ENCODE peak calls at places on chromosomes 2 and 18, in ten cellular contexts. C, N, I, W, S, G, U, E, Q and D are unnamed samples.

GRCh38 chr2:150125708-150126107 is 361.8 kb downstream of the RND3 start:
- DNase-seq in C (no peak), N (peak; percentile 86), I (no peak), W (peak; percentile 44), S (no peak), G (peak; percentile 87), U (no peak), E (no peak), Q (peak; percentile 92), D (no peak)

GRCh38 chr2:26251893-26252292 is 7.2 kb downstream of the HADHB start:
- DNase-seq in C (peak; percentile 13), N (peak; percentile 31), I (peak; percentile 53), W (peak; percentile 37), S (no peak), G (no peak), U (no peak), E (no peak), Q (no peak), D (no peak)

GRCh38 chr2:144836635-144837350 is 316.9 kb upstream of the ZEB2 start:
- DNase-seq in C (no peak), N (peak; percentile 65), I (no peak), W (peak; percentile 34), S (no peak), G (peak; percentile 72), U (no peak), E (no peak), Q (no peak), D (no peak)

GRCh38 chr18:76783786-76784484 is 38.4 kb upstream of the ZNF236 start:
- DNase-seq in C (no peak), N (no peak), I (no peak), W (no peak), S (no peak), G (no peak), U (no peak), E (no peak), Q (no peak), D (no peak)

GRCh38 chr2:225100856-225101294 is 58.6 kb upstream of the DOCK10 start:
- DNase-seq in C (no peak), N (peak; percentile 97), I (no peak), W (peak; percentile 92), S (no peak), G (peak; percentile 87), U (no peak), E (no peak), Q (peak; percentile 91), D (no peak)

GRCh38 chr2:46428911-46429436 is 50.4 kb upstream of the TMEM247 start:
- DNase-seq in C (no peak), N (no peak), I (no peak), W (no peak), S (peak; percentile 65), G (no peak), U (no peak), E (no peak), Q (no peak), D (no peak)

GRCh38 chr2:72630767-72631166 is 195.1 kb downstream of the EXOC6B start:
- DNase-seq in C (no peak), N (peak; percentile 49), I (no peak), W (peak; percentile 73), S (no peak), G (peak; percentile 17), U (no peak), E (no peak), Q (peak; percentile 71), D (no peak)

GRCh38 chr2:214376631-214377624 is 33.9 kb upstream of the VWC2L start:
- DNase-seq in C (no peak), N (peak; percentile 20), I (no peak), W (no peak), S (no peak), G (no peak), U (no peak), E (no peak), Q (no peak), D (no peak)

GRCh38 chr2:180523629-180524340 is 456.6 kb upstream of the UBE2E3 start:
- DNase-seq in C (no peak), N (peak; percentile 95), I (no peak), W (peak; percentile 84), S (no peak), G (peak; percentile 95), U (no peak), E (no peak), Q (peak; percentile 35), D (no peak)

GRCh38 chr2:69067866-69068265 is 54.9 kb downstream of the ANTXR1 start:
- DNase-seq in C (no peak), N (no peak), I (no peak), W (no peak), S (no peak), G (no peak), U (no peak), E (no peak), Q (no peak), D (no peak)

GRCh38 chr2:191835539-191836350 is 11.1 kb downstream of the CAVIN2 start:
- DNase-seq in C (no peak), N (peak; percentile 61), I (no peak), W (peak; percentile 24), S (no peak), G (no peak), U (no peak), E (no peak), Q (no peak), D (no peak)

GRCh38 chr18:8367217-8367988 is 241.8 kb upstream of the RAB12 start:
- DNase-seq in C (peak; percentile 29), N (no peak), I (no peak), W (peak; percentile 12), S (peak; percentile 87), G (no peak), U (peak; percentile 93), E (peak; percentile 31), Q (peak; percentile 7), D (no peak)

GRCh38 chr2:12606472-12607000 is 110.2 kb upstream of the TRIB2 start:
- DNase-seq in C (no peak), N (peak; percentile 66), I (no peak), W (peak; percentile 67), S (no peak), G (peak; percentile 49), U (no peak), E (no peak), Q (no peak), D (no peak)

GRCh38 chr2:217854684-217855083 is 148.1 kb downstream of the TNS1 start:
- DNase-seq in C (no peak), N (no peak), I (no peak), W (no peak), S (no peak), G (no peak), U (no peak), E (no peak), Q (no peak), D (no peak)

GRCh38 chr2:130261970-130262760 is 63.9 kb upstream of the TUBA3E start:
- DNase-seq in C (no peak), N (peak; percentile 6), I (no peak), W (peak; percentile 10), S (peak; percentile 54), G (no peak), U (peak; percentile 46), E (no peak), Q (no peak), D (no peak)

GRCh38 chr2:203019142-203019541 is 4.5 kb downstream of the NBEAL1 start:
- DNase-seq in C (no peak), N (no peak), I (no peak), W (no peak), S (no peak), G (no peak), U (no peak), E (no peak), Q (no peak), D (no peak)
- H3K4me3 ChIP-seq in C (no peak overlapping the region), N (peak overlapping the region; percentile 15), I (no peak overlapping the region), W (peak overlapping the region; percentile 98), S (peak overlapping the region; percentile 14), G (peak overlapping the region; percentile 43), U (no peak overlapping the region), E (no peak overlapping the region), Q (no peak overlapping the region), D (peak overlapping the region; percentile 94)

GRCh38 chr2:206257861-206258260 is 16.6 kb upstream of the ZDBF2 start:
- DNase-seq in C (no peak), N (no peak), I (no peak), W (no peak), S (no peak), G (no peak), U (no peak), E (no peak), Q (no peak), D (no peak)

GRCh38 chr2:206255003-206255402 is 19.5 kb upstream of the ZDBF2 start:
- DNase-seq in C (no peak), N (no peak), I (no peak), W (no peak), S (no peak), G (no peak), U (no peak), E (no peak), Q (no peak), D (no peak)

GRCh38 chr2:206259615-206260426 is 14.6 kb upstream of the ZDBF2 start:
- DNase-seq in C (no peak), N (no peak), I (no peak), W (no peak), S (no peak), G (no peak), U (no peak), E (no peak), Q (no peak), D (no peak)

GRCh38 chr2:206257345-206257744 is 17.1 kb upstream of the ZDBF2 start:
- DNase-seq in C (no peak), N (no peak), I (no peak), W (no peak), S (no peak), G (no peak), U (no peak), E (no peak), Q (no peak), D (no peak)

GRCh38 chr2:206256711-206257110 is 17.8 kb upstream of the ZDBF2 start:
- DNase-seq in C (no peak), N (no peak), I (no peak), W (no peak), S (no peak), G (no peak), U (no peak), E (no peak), Q (no peak), D (no peak)
- TF ChIP-seq CTCF in C (no peak), N (no peak), I (no peak), W (no peak), S (no peak), G (no peak), U (no peak), E (no peak), Q (no peak), D (no peak)

DNA sequence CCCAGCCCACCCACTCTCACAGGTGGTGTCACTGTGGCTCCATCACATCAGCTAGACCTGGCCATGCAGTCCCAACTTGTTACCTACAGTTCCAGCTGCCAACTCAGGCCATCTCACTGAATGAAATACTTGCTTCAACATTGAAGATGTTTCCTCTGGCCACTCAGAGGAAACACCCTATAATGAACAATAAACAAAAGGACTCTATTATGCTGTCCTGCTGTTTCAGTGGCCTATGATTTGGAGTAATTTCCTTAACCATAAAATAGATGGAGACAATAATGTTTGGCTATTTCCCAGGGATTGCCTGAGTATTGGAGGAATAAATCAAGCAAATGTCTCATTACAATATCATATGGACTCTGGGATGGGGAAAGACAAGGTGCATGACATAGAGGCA is 134.3 kb downstream of the TGIF1 start:
- DNase-seq in C (no peak), N (no peak), I (no peak), W (no peak), S (no peak), G (no peak), U (no peak), E (no peak), Q (no peak), D (no peak)
- H3K4me3 ChIP-seq in C (no peak overlapping the region), N (no peak overlapping the region), I (no peak overlapping the region), W (no peak overlapping the region), S (no peak overlapping the region), G (no peak overlapping the region), U (no peak overlapping the region), E (no peak overlapping the region), Q (no peak overlapping the region), D (no peak overlapping the region)

GRCh38 chr2:210617732-210618330 is 61.4 kb downstream of the CPS1 start:
- DNase-seq in C (no peak), N (peak; percentile 49), I (peak; percentile 5), W (peak; percentile 68), S (no peak), G (peak; percentile 9), U (no peak), E (no peak), Q (peak; percentile 41), D (peak; percentile 31)
- TF ChIP-seq CTCF in C (peak; percentile 24), N (peak; percentile 66), I (peak; percentile 65), W (peak; percentile 74), S (no peak), G (peak; percentile 55), U (peak; percentile 52), E (peak; percentile 31), Q (peak; percentile 57), D (peak; percentile 79)